ENCODE peak calls at places on chromosome 2, in ten cellular contexts. M is CD4-positive, CD25-positive, alpha-beta regulatory T cell; C is endodermal cell; P is right cardiac atrium; S is AG04450; J is RWPE2; B is kidney; L is dorsolateral prefrontal cortex; G is A549; R is keratinocyte. O is an unnamed sample.

GRCh38 chr2:201955702-201956141 is 77.9 kb upstream of the FZD7 start:
- DNase-seq in M (no peak), C (no peak), P (no peak), S (no peak), J (no peak), B (no peak), L (no peak), G (no peak), R (no peak), O (no peak)

GRCh38 chr2:39728941-39729351 is 50.1 kb downstream of the THUMPD2 start:
- DNase-seq in M (no peak), C (peak), P (no peak), S (no peak), J (no peak), B (no peak), L (peak), G (peak), R (no peak), O (peak)

GRCh38 chr2:156340818-156341481 is 8.4 kb upstream of the NR4A2 start:
- DNase-seq in M (no peak), C (peak), P (no peak), S (no peak), J (no peak), B (no peak), L (no peak), G (peak), R (no peak), O (no peak)

GRCh38 chr2:72236445-72237067 is 88.9 kb upstream of the CYP26B1 start:
- DNase-seq in M (no peak), C (no peak), P (no peak), S (peak), J (no peak), B (no peak), L (no peak), G (peak), R (peak), O (no peak)

GRCh38 chr2:159117658-159118057 is 149.2 kb downstream of the TANC1 start:
- DNase-seq in M (no peak), C (no peak), P (no peak), S (no peak), J (no peak), B (no peak), L (no peak), G (no peak), R (no peak), O (no peak)

GRCh38 chr2:185689906-185690539 is 48.6 kb upstream of the FSIP2 start:
- DNase-seq in M (no peak), C (no peak), P (no peak), S (no peak), J (no peak), B (no peak), L (no peak), G (peak), R (no peak), O (no peak)

GRCh38 chr2:162591403-162592083 is 247.0 kb downstream of the KCNH7 start:
- DNase-seq in M (no peak), C (no peak), P (no peak), S (no peak), J (no peak), B (no peak), L (no peak), G (no peak), R (no peak), O (no peak)

GRCh38 chr2:156589381-156590079 is 153.4 kb downstream of the GPD2 start:
- DNase-seq in M (peak), C (no peak), P (no peak), S (peak), J (no peak), B (no peak), L (no peak), G (peak), R (no peak), O (no peak)

GRCh38 chr2:38466849-38467767 is 90.0 kb upstream of the ATL2 start:
- DNase-seq in M (no peak), C (no peak), P (no peak), S (peak), J (no peak), B (no peak), L (no peak), G (no peak), R (no peak), O (no peak)

GRCh38 chr2:201136889-201137321 is 20.9 kb downstream of the CFLAR start:
- DNase-seq in M (no peak), C (no peak), P (peak), S (no peak), J (no peak), B (peak), L (no peak), G (no peak), R (no peak), O (no peak)

GRCh38 chr2:200929334-200930249 is 33.9 kb downstream of the ORC2 start:
- DNase-seq in M (no peak), C (no peak), P (no peak), S (no peak), J (no peak), B (no peak), L (no peak), G (no peak), R (no peak), O (no peak)

GRCh38 chr2:95062247-95062646 is 36.7 kb downstream of the MAL start:
- DNase-seq in M (no peak), C (no peak), P (no peak), S (no peak), J (no peak), B (no peak), L (peak), G (no peak), R (no peak), O (no peak)

GRCh38 chr2:156436477-156437085 is 402 bp downstream of the GPD2 start:
- DNase-seq in M (peak), C (peak), P (no peak), S (no peak), J (no peak), B (no peak), L (no peak), G (peak), R (no peak), O (no peak)

GRCh38 chr2:241559489-241560180 is 1.1 kb downstream of the BOK start:
- DNase-seq in M (no peak), C (peak), P (peak), S (no peak), J (no peak), B (peak), L (peak), G (peak), R (no peak), O (no peak)

GRCh38 chr2:241561811-241562210 is 3.3 kb downstream of the BOK start:
- DNase-seq in M (no peak), C (peak), P (peak), S (no peak), J (no peak), B (peak), L (peak), G (no peak), R (no peak), O (peak)

GRCh38 chr2:241560181-241560882 is 1.8 kb downstream of the BOK start:
- DNase-seq in M (no peak), C (peak), P (peak), S (no peak), J (no peak), B (peak), L (no peak), G (no peak), R (no peak), O (no peak)

GRCh38 chr2:241562269-241562891 is 3.8 kb downstream of the BOK start:
- DNase-seq in M (no peak), C (peak), P (peak), S (no peak), J (peak), B (peak), L (no peak), G (no peak), R (no peak), O (peak)

DNA sequence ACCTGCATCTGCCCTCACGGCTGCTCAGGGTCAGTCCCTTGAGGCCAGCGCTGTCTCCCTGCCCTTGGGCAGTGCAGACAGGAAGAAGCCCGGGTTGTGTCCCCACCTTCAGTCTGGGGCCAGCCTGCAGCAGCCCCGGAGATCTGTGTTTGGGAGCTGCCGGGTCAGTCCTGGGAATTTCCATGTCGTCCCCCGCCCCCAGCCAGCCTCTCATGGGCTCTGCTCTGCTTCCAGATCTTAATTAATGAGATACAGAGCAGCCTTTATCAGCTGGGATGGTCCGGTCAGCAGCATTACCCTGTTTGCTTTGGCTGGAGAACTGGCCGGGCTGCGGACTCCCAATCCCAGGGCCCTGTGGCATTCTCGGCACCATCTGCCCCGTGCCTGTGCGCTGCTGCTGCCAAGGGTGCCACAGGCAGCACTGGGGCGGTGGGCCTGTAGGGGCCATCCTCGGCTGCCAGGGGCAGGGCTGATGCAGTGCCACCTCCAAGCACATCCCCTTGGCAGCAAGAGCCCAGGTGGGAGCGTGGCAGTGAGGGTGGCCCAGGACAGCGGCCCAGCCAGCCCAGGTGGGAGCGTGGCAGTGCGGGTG is 2.4 kb downstream of the BOK start:
- DNase-seq in M (no peak), C (peak), P (peak), S (no peak), J (no peak), B (peak), L (peak), G (no peak), R (no peak), O (no peak)
- H3K4me3 ChIP-seq in M (no peak), C (no peak), P (no peak), S (peak), J (no peak), B (no peak), L (peak), G (no peak), R (peak), O (peak)

DNA sequence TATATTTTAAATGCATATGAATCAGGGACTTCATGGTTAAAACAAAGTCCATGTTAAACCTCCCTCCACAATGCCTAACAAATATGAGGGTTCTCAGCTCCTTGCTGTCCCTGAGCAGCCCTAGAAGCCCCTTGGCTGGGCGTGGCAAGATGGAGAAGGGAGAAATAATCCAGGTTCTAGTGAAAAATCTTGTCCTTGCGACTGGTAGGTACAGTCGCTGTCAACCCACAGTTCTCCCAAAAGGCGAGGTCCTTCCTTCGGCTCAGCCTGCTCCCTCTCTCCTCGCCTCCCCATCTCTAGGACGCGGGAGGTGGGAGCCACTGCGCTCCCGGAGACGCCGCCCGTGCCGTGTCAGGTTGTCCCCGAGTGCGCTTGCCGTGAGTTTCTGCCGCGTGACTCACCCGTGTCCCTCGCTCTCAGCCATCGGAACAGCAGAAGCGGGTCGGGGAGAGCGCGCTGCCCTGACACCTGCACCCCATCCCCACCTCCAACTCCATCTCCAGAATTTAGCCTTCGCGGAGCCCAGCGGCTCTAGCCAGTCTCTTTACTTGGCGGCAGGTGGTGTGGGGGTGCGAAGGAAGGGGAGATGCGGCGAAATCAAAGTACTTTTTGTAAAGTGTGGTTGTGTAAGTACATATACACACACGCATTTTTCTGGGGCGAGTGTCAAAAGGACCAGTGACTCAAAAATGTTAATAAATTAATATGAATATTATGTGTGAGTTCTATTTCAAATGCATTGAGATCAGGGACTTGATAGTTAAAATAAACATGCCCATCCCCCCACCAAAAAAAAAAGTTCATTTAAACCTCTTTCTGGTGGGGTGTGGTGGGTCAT is 65.1 kb upstream of the TMEM17 start:
- DNase-seq in M (no peak), C (peak), P (peak), S (no peak), J (no peak), B (peak), L (no peak), G (peak), R (no peak), O (peak)
- H3K4me3 ChIP-seq in M (no peak), C (no peak), P (peak), S (peak), J (no peak), B (peak), L (peak), G (peak), R (no peak), O (peak)

GRCh38 chr2:161061786-161062185 is 98.4 kb upstream of the TANK start:
- DNase-seq in M (no peak), C (no peak), P (no peak), S (no peak), J (no peak), B (no peak), L (no peak), G (no peak), R (no peak), O (no peak)
- H3K4me3 ChIP-seq in M (no peak), C (no peak), P (no peak), S (no peak), J (no peak), B (no peak), L (no peak), G (no peak), R (no peak), O (no peak)

GRCh38 chr2:210226186-210226585 is 939 bp upstream of the ACADL start:
- DNase-seq in M (no peak), C (no peak), P (no peak), S (no peak), J (no peak), B (no peak), L (no peak), G (no peak), R (no peak), O (no peak)
- H3K4me3 ChIP-seq in M (no peak), C (no peak), P (no peak), S (no peak), J (no peak), B (peak), L (no peak), G (no peak), R (no peak), O (no peak)